ENCODE peak calls at places on chromosome 21, in four cellular contexts. F, X, W and E are unnamed samples.

GRCh38 chr21:28235169-28235892 is 757.3 kb downstream of the LTN1 start:
- DNase-seq in F (peak; percentile 31), W (no peak), X (no peak), E (no peak)

GRCh38 chr21:45551816-45552695 is 9.8 kb upstream of the SLC19A1 start:
- DNase-seq in X (no peak), W (no peak), F (no peak), E (no peak)

GRCh38 chr21:31418355-31419001 is 74.4 kb upstream of the TIAM1 start:
- DNase-seq in X (no peak), F (no peak), W (peak; percentile 40), E (no peak)

GRCh38 chr21:44516828-44517174 is 23.2 kb downstream of the KRTAP10-1 start:
- DNase-seq in W (no peak), X (no peak), F (no peak), E (no peak)

GRCh38 chr21:28207776-28208175 is 784.9 kb downstream of the LTN1 start:
- DNase-seq in X (no peak), F (no peak), W (no peak), E (peak; percentile 46)

GRCh38 chr21:18285379-18285778 is 40.7 kb downstream of the CHODL start:
- DNase-seq in F (no peak), W (no peak), X (no peak), E (no peak)

GRCh38 chr21:45505416-45506021 is 36.7 kb downstream of the SLC19A1 start:
- DNase-seq in W (no peak), F (peak; percentile 22), X (no peak), E (peak; percentile 11)

GRCh38 chr21:38289697-38290096 is 32.9 kb downstream of the KCNJ15 start:
- DNase-seq in X (no peak), W (no peak), F (peak; percentile 33), E (no peak)

GRCh38 chr21:29022141-29022540 is 2.3 kb upstream of the USP16 start:
- DNase-seq in X (no peak), W (no peak), F (no peak), E (no peak)

GRCh38 chr21:37198989-37199924 is 67.9 kb downstream of the VPS26C start:
- DNase-seq in X (no peak), W (no peak), F (no peak), E (no peak)

GRCh38 chr21:41611966-41612606 is 104.1 kb upstream of the TMPRSS2 start:
- DNase-seq in F (no peak), X (no peak), W (peak; percentile 59), E (no peak)

GRCh38 chr21:45695086-45695485 is 51.6 kb downstream of the PCBP3 start:
- DNase-seq in F (no peak), X (no peak), W (peak; percentile 20), E (peak; percentile 45)

DNA sequence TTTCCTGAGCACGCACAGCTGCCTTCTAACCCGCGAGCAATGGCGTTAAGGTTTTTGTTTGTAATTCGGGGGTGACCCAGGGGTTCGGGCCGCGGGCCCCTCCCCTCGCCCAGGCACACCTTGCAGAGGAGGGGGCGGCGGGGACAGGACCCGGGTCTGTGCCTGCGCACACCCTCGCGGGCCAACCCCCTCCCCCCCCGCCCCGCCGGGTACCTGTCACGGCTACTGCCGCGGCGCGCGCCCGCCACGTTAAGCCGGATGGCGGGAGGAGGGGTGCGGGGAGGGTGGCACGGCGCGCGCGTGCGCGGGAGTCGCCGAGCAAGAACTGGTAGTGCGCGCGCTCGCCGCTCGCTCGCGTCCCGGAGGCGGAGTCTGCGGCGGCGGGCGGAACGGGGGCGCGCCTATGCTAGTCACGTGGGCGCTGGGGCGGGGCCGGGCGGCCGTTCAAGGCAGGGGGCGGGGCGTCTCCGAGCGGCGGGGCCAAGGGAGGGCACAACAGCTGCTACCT is at the start of gene TPTE:
- DNase-seq in W (peak; percentile 60), F (no peak), X (no peak), E (peak; percentile 6)
- H3K9me3 ChIP-seq in W (no peaks in the 10 kb centered on the region), F (peaks cover 49% of the 10 kb centered on the region), X (peaks cover 3% of the 10 kb centered on the region), E (no peaks in the 10 kb centered on the region)

GRCh38 chr21:40269239-40269638 is 402.0 kb downstream of the PCP4 start:
- DNase-seq in W (no peak), F (no peak), X (no peak), E (no peak)

GRCh38 chr21:40270134-40270533 is 402.9 kb downstream of the PCP4 start:
- DNase-seq in X (no peak), W (no peak), F (no peak), E (no peak)

GRCh38 chr21:40276001-40276400 is 408.8 kb downstream of the PCP4 start:
- DNase-seq in F (no peak), X (no peak), W (no peak), E (no peak)

GRCh38 chr21:40272037-40272436 is 404.8 kb downstream of the PCP4 start:
- DNase-seq in W (no peak), F (no peak), X (no peak), E (no peak)

DNA sequence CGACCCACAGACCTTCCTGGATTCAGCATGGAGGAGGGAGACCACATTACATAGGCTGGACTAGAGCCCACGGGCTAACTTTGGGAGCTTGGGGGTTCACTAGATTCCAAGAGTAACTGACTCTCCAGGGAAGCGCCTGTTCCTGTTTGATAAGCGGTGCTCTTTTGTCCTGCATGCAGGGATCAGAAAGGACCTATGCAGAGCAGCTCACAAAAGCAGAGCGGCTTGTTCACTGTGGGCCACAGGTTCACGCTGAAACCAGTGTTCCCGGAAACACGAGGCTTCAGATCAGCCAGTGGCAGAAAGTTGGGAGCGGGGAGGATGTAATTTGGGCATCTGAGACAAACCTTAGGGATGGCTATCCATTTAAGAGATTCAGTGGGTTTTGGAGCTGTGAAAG is 403.9 kb downstream of the PCP4 start:
- DNase-seq in X (no peak), F (no peak), W (peak; percentile 39), E (no peak)
- H3K9me3 ChIP-seq in X (no peaks in the 10 kb centered on the region), F (no peaks in the 10 kb centered on the region), W (no peaks in the 10 kb centered on the region), E (no peaks in the 10 kb centered on the region)

DNA sequence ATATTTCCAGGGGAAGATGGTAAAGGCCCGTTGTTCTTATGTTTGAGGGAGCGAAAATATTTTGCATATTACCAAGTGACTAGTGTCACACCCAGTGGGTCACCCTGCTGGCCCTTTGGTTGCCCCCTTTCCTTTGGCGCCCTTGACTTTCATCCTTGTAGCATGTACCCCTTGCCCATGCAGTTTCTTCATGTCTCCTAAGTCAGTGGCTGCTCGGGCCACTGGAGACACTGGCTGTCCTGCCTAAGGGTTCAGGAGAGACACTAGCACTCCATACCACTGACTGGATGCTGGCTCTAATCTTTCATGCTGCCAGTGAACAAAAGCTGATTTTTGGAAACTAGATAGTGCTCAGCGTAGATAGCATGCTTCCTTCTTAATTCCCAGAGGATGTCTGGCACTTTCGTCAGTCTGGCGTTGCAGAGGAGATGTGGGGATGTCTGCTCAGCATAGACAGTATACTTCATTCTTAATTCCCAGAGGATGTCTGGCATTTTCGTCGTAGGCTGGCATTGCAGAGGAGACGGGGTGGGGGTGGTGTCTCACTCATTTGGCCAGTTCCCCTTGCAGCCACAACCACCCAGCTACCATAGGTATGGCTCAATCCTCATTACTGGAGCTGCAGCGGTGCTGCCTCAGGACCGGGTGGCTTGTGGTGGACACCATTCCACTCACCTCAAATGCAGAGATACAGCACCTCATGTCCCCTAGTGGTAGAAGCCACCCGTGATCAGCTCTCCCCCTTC is 770.9 kb upstream of the TPTE start:
- DNase-seq in W (no peak), F (no peak), X (no peak), E (no peak)
- H3K9me3 ChIP-seq in W (no peaks in the 10 kb centered on the region), F (peaks cover 43% of the 10 kb centered on the region), X (no peaks in the 10 kb centered on the region), E (no peaks in the 10 kb centered on the region)

GRCh38 chr21:16185766-16186165 is 456.0 kb downstream of the USP25 start:
- DNase-seq in F (no peak), X (no peak), W (no peak), E (no peak)
- H3K9me3 ChIP-seq in F (peaks cover 6% of the 10 kb centered on the region), X (no peaks in the 10 kb centered on the region), W (peaks cover 5% of the 10 kb centered on the region), E (no peaks in the 10 kb centered on the region)

GRCh38 chr21:10464975-10465374 is 56.4 kb upstream of the TPTE start:
- DNase-seq in X (no peak), W (no peak), F (no peak), E (no peak)

GRCh38 chr21:10463156-10463555 is 58.2 kb upstream of the TPTE start:
- DNase-seq in F (no peak), X (no peak), W (no peak), E (no peak)

DNA sequence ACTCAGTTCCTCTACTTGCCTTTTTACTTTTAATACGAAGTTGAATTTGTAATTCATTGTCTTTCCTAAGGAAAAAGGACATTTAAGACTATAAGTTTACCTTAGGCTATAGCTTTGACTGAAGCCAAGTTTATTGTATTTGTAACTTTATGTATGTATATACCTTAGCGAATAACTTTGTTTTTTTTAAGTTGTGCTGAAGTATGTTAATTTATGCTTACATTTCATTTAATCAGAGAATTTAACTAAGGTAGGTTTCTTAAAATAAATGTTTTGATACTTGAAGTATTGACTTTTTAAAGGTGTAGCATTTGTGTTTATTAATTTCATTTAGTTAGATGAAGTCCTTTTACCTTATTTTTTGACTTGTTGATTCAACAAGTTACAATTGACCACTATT is 55.2 kb upstream of the TPTE start:
- DNase-seq in W (no peak), X (no peak), F (no peak), E (no peak)
- H3K9me3 ChIP-seq in W (no peaks in the 10 kb centered on the region), X (no peaks in the 10 kb centered on the region), F (peaks cover 56% of the 10 kb centered on the region), E (peaks cover 5% of the 10 kb centered on the region)

DNA sequence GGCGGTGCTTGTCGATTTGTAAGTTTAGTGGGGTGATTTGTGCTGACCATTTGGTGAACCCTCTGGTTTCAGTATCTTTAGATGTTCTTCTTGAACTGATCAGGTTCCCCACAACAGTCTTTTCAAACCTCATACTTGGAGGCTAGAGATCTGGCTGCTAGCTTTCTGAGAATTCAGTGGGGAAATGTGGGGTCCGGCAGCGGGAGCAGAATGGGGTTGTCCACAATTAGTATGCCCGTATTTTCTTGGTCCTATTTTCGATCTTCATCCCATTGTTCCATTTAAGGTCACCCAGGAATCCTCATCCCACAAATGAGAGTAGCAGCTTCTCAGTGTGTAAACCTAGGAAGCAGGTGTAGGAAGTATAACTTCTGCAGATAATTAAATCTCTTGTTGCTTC is 10.3 kb upstream of the TPTE start:
- DNase-seq in W (no peak), X (no peak), F (no peak), E (no peak)
- H3K9me3 ChIP-seq in W (no peaks in the 10 kb centered on the region), X (no peaks in the 10 kb centered on the region), F (peaks cover 34% of the 10 kb centered on the region), E (no peaks in the 10 kb centered on the region)

DNA sequence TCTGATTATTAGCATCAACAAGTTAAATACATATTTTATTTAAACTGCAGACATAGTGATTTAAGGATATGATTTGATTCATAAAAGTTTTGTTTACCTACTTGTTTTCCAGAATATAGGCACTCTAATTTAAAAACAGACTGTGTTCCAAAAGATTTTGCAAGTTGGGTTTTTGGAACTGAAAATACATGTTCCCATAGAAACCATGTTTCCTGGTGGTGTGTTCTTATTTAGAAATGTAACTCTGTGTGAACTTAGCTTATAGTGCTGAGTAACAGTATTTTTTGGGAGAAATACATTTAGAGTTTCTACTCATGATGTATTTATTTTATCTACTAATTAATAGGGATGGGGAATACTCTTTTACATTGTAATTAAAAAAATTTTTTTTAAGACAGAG is 21.8 kb downstream of the USP25 start:
- DNase-seq in F (no peak), X (no peak), W (no peak), E (no peak)
- H3K9me3 ChIP-seq in F (no peaks in the 10 kb centered on the region), X (no peaks in the 10 kb centered on the region), W (peaks cover 19% of the 10 kb centered on the region), E (no peaks in the 10 kb centered on the region)

DNA sequence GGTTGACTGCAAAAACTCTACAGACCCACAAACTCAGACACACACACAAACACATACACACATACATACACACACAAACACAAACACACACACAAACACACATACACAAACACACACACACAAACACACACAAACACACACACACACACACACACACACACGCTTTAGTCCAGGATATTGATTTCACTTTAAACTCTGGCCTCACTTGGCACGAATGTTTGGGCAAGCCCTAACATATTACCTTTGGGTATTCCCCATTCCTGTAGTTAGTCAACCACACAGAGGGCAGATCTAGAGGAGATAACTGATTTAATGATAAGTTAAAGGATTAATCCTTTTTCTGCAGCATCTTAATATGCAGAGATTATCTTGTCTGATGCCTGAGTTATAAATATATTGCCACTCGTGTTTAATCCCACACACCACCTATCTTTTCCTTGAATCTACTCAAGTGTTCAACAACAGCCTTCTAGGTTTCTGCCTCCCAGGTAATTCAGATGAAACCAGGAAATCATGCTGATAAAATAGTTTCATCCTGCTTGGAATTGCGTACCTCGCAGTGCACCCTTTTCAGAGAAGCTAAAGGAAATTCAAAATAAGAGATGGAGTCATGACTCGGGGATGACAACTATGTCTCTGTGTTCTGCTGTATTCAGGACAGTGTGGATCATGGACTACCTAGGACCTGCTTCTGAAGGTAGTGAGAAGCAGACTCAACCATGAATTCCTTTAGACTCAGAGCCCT is 14.5 kb upstream of the RUNX1 start:
- DNase-seq in X (no peak), W (no peak), F (no peak), E (no peak)
- H3K9me3 ChIP-seq in X (no peaks in the 10 kb centered on the region), W (no peaks in the 10 kb centered on the region), F (no peaks in the 10 kb centered on the region), E (no peaks in the 10 kb centered on the region)